ENCODE peak calls at places on chromosomes 3 and 15, in ten cellular contexts. One of them, this sample, is unnamed.

GRCh38 chr3:100641471-100642032 is 32.2 kb downstream of the ADGRG7 start:
- DNase-seq in IMR-90: no peak
- DNase-seq in hepatocyte: no peak
- DNase-seq in endodermal cell: no peak
- DNase-seq in esophagus muscularis mucosa: no peak
- DNase-seq in left ventricle myocardium inferior: no peak
- DNase-seq in right atrium auricular region: no peak
- DNase-seq in tibial nerve: no peak
- DNase-seq in lower lobe of right lung: no peak
- DNase-seq in AG04450: no peak
- DNase-seq in this sample: no peak

GRCh38 chr3:114011059-114011797 is 45.1 kb downstream of the CCDC191 start:
- DNase-seq in IMR-90: no peak
- DNase-seq in hepatocyte: no peak
- DNase-seq in endodermal cell: no peak
- DNase-seq in esophagus muscularis mucosa: no peak
- DNase-seq in left ventricle myocardium inferior: no peak
- DNase-seq in right atrium auricular region: no peak
- DNase-seq in tibial nerve: no peak
- DNase-seq in lower lobe of right lung: no peak
- DNase-seq in AG04450: no peak
- DNase-seq in this sample: no peak

GRCh38 chr15:70801111-70801510 is 37.8 kb upstream of the UACA start:
- DNase-seq in IMR-90: peak; percentile 41
- DNase-seq in hepatocyte: no peak
- DNase-seq in endodermal cell: peak; percentile 17
- DNase-seq in esophagus muscularis mucosa: no peak
- DNase-seq in left ventricle myocardium inferior: no peak
- DNase-seq in right atrium auricular region: no peak
- DNase-seq in tibial nerve: no peak
- DNase-seq in lower lobe of right lung: no peak
- DNase-seq in AG04450: no peak
- DNase-seq in this sample: no peak

GRCh38 chr3:186551387-186551786 is 7.2 kb upstream of the CRYGS start:
- DNase-seq in IMR-90: no peak
- DNase-seq in hepatocyte: no peak
- DNase-seq in endodermal cell: no peak
- DNase-seq in esophagus muscularis mucosa: no peak
- DNase-seq in left ventricle myocardium inferior: no peak
- DNase-seq in right atrium auricular region: no peak
- DNase-seq in tibial nerve: no peak
- DNase-seq in lower lobe of right lung: no peak
- DNase-seq in AG04450: no peak
- DNase-seq in this sample: no peak

GRCh38 chr3:123383101-123384053 is 65.5 kb downstream of the ADCY5 start:
- DNase-seq in IMR-90: peak; percentile 62
- DNase-seq in hepatocyte: no peak
- DNase-seq in endodermal cell: peak; percentile 78
- DNase-seq in esophagus muscularis mucosa: no peak
- DNase-seq in left ventricle myocardium inferior: peak; percentile 77
- DNase-seq in right atrium auricular region: no peak
- DNase-seq in tibial nerve: no peak
- DNase-seq in lower lobe of right lung: no peak
- DNase-seq in AG04450: no peak
- DNase-seq in this sample: no peak

GRCh38 chr3:24242012-24242698 is 252.5 kb downstream of the THRB start:
- DNase-seq in IMR-90: peak; percentile 45
- DNase-seq in hepatocyte: no peak
- DNase-seq in endodermal cell: no peak
- DNase-seq in esophagus muscularis mucosa: no peak
- DNase-seq in left ventricle myocardium inferior: no peak
- DNase-seq in right atrium auricular region: no peak
- DNase-seq in tibial nerve: no peak
- DNase-seq in lower lobe of right lung: no peak
- DNase-seq in AG04450: no peak
- DNase-seq in this sample: no peak

GRCh38 chr3:125148836-125149235 is 63.7 kb downstream of the SLC12A8 start:
- DNase-seq in IMR-90: peak; percentile 33
- DNase-seq in hepatocyte: no peak
- DNase-seq in endodermal cell: peak; percentile 60
- DNase-seq in esophagus muscularis mucosa: no peak
- DNase-seq in left ventricle myocardium inferior: peak; percentile 67
- DNase-seq in right atrium auricular region: peak; percentile 74
- DNase-seq in tibial nerve: no peak
- DNase-seq in lower lobe of right lung: peak; percentile 75
- DNase-seq in AG04450: no peak
- DNase-seq in this sample: no peak

GRCh38 chr3:193134895-193135294 is 106.1 kb upstream of the PLAAT1 start:
- DNase-seq in IMR-90: peak; percentile 53
- DNase-seq in hepatocyte: no peak
- DNase-seq in endodermal cell: no peak
- DNase-seq in esophagus muscularis mucosa: no peak
- DNase-seq in left ventricle myocardium inferior: no peak
- DNase-seq in right atrium auricular region: no peak
- DNase-seq in tibial nerve: no peak
- DNase-seq in lower lobe of right lung: no peak
- DNase-seq in AG04450: no peak
- DNase-seq in this sample: no peak

GRCh38 chr3:12342151-12342550 is 53.3 kb downstream of the PPARG start:
- DNase-seq in IMR-90: no peak
- DNase-seq in hepatocyte: no peak
- DNase-seq in endodermal cell: no peak
- DNase-seq in esophagus muscularis mucosa: no peak
- DNase-seq in left ventricle myocardium inferior: no peak
- DNase-seq in right atrium auricular region: no peak
- DNase-seq in tibial nerve: no peak
- DNase-seq in lower lobe of right lung: no peak
- DNase-seq in AG04450: no peak
- DNase-seq in this sample: no peak

GRCh38 chr15:33735143-33735542 is 233.2 kb upstream of the CHRM5 start:
- DNase-seq in IMR-90: no peak
- DNase-seq in hepatocyte: no peak
- DNase-seq in endodermal cell: no peak
- DNase-seq in esophagus muscularis mucosa: no peak
- DNase-seq in left ventricle myocardium inferior: no peak
- DNase-seq in right atrium auricular region: no peak
- DNase-seq in tibial nerve: no peak
- DNase-seq in lower lobe of right lung: no peak
- DNase-seq in AG04450: no peak
- DNase-seq in this sample: no peak

GRCh38 chr15:40958146-40958545 is 4.9 kb downstream of the CHAC1 start:
- DNase-seq in IMR-90: no peak
- DNase-seq in hepatocyte: no peak
- DNase-seq in endodermal cell: no peak
- DNase-seq in esophagus muscularis mucosa: no peak
- DNase-seq in left ventricle myocardium inferior: no peak
- DNase-seq in right atrium auricular region: no peak
- DNase-seq in tibial nerve: no peak
- DNase-seq in lower lobe of right lung: no peak
- DNase-seq in AG04450: no peak
- DNase-seq in this sample: no peak

GRCh38 chr3:52533623-52534280 is at the start of gene NT5DC2:
- DNase-seq in IMR-90: peak; percentile 56
- DNase-seq in hepatocyte: peak; percentile 92
- DNase-seq in endodermal cell: peak; percentile 84
- DNase-seq in esophagus muscularis mucosa: no peak
- DNase-seq in left ventricle myocardium inferior: peak; percentile 77
- DNase-seq in right atrium auricular region: peak; percentile 70
- DNase-seq in tibial nerve: peak; percentile 48
- DNase-seq in lower lobe of right lung: no peak
- DNase-seq in AG04450: no peak
- DNase-seq in this sample: no peak

GRCh38 chr3:172189987-172190603 is 150.7 kb downstream of the FNDC3B start:
- DNase-seq in IMR-90: peak; percentile 70
- DNase-seq in hepatocyte: no peak
- DNase-seq in endodermal cell: no peak
- DNase-seq in esophagus muscularis mucosa: peak; percentile 21
- DNase-seq in left ventricle myocardium inferior: no peak
- DNase-seq in right atrium auricular region: no peak
- DNase-seq in tibial nerve: no peak
- DNase-seq in lower lobe of right lung: no peak
- DNase-seq in AG04450: no peak
- DNase-seq in this sample: no peak

GRCh38 chr3:50260027-50260941 is 8.7 kb upstream of the SEMA3B start:
- DNase-seq in IMR-90: peak; percentile 86
- DNase-seq in hepatocyte: peak; percentile 97
- DNase-seq in endodermal cell: peak; percentile 97
- DNase-seq in esophagus muscularis mucosa: peak; percentile 96
- DNase-seq in left ventricle myocardium inferior: peak; percentile 95
- DNase-seq in right atrium auricular region: peak; percentile 95
- DNase-seq in tibial nerve: peak; percentile 93
- DNase-seq in lower lobe of right lung: peak; percentile 96
- DNase-seq in AG04450: no peak
- DNase-seq in this sample: no peak

GRCh38 chr15:90099072-90099867 is 3.0 kb downstream of the IDH2 start:
- DNase-seq in IMR-90: no peak
- DNase-seq in hepatocyte: no peak
- DNase-seq in endodermal cell: no peak
- DNase-seq in esophagus muscularis mucosa: no peak
- DNase-seq in left ventricle myocardium inferior: no peak
- DNase-seq in right atrium auricular region: no peak
- DNase-seq in tibial nerve: no peak
- DNase-seq in lower lobe of right lung: no peak
- DNase-seq in AG04450: no peak
- DNase-seq in this sample: no peak

GRCh38 chr3:105714459-105714858 is 154.4 kb downstream of the CBLB start:
- DNase-seq in IMR-90: no peak
- DNase-seq in hepatocyte: no peak
- DNase-seq in endodermal cell: no peak
- DNase-seq in esophagus muscularis mucosa: no peak
- DNase-seq in left ventricle myocardium inferior: no peak
- DNase-seq in right atrium auricular region: no peak
- DNase-seq in tibial nerve: no peak
- DNase-seq in lower lobe of right lung: no peak
- DNase-seq in AG04450: no peak
- DNase-seq in this sample: no peak

GRCh38 chr15:32124726-32125125 is 94.4 kb downstream of the CHRNA7 start:
- DNase-seq in IMR-90: no peak
- DNase-seq in hepatocyte: no peak
- DNase-seq in endodermal cell: no peak
- DNase-seq in esophagus muscularis mucosa: peak; percentile 68
- DNase-seq in left ventricle myocardium inferior: no peak
- DNase-seq in right atrium auricular region: no peak
- DNase-seq in tibial nerve: no peak
- DNase-seq in lower lobe of right lung: no peak
- DNase-seq in AG04450: no peak
- DNase-seq in this sample: no peak

GRCh38 chr15:95416576-95416975 is 913.9 kb upstream of the NR2F2 start:
- DNase-seq in IMR-90: no peak
- DNase-seq in hepatocyte: no peak
- DNase-seq in endodermal cell: no peak
- DNase-seq in esophagus muscularis mucosa: no peak
- DNase-seq in left ventricle myocardium inferior: no peak
- DNase-seq in right atrium auricular region: no peak
- DNase-seq in tibial nerve: no peak
- DNase-seq in lower lobe of right lung: no peak
- DNase-seq in AG04450: no peak
- DNase-seq in this sample: no peak
- H3K9me3 ChIP-seq in IMR-90: no peaks in the 10 kb centered on the region
- H3K9me3 ChIP-seq in hepatocyte: no peaks in the 10 kb centered on the region
- H3K9me3 ChIP-seq in endodermal cell: peaks cover 4% of the 10 kb centered on the region
- H3K9me3 ChIP-seq in esophagus muscularis mucosa: no peaks in the 10 kb centered on the region
- H3K9me3 ChIP-seq in left ventricle myocardium inferior: no peaks in the 10 kb centered on the region
- H3K9me3 ChIP-seq in right atrium auricular region: no peaks in the 10 kb centered on the region
- H3K9me3 ChIP-seq in tibial nerve: no peaks in the 10 kb centered on the region
- H3K9me3 ChIP-seq in lower lobe of right lung: no peaks in the 10 kb centered on the region
- H3K9me3 ChIP-seq in AG04450: no peaks in the 10 kb centered on the region
- H3K9me3 ChIP-seq in this sample: no peaks in the 10 kb centered on the region

GRCh38 chr15:52334491-52335160 is 39.0 kb upstream of the MYO5C start:
- DNase-seq in IMR-90: peak; percentile 49
- DNase-seq in hepatocyte: no peak
- DNase-seq in endodermal cell: no peak
- DNase-seq in esophagus muscularis mucosa: no peak
- DNase-seq in left ventricle myocardium inferior: no peak
- DNase-seq in right atrium auricular region: no peak
- DNase-seq in tibial nerve: no peak
- DNase-seq in lower lobe of right lung: no peak
- DNase-seq in AG04450: no peak
- DNase-seq in this sample: no peak

GRCh38 chr15:52328680-52329079 is 33.1 kb upstream of the MYO5C start:
- DNase-seq in IMR-90: no peak
- DNase-seq in hepatocyte: no peak
- DNase-seq in endodermal cell: no peak
- DNase-seq in esophagus muscularis mucosa: no peak
- DNase-seq in left ventricle myocardium inferior: no peak
- DNase-seq in right atrium auricular region: no peak
- DNase-seq in tibial nerve: no peak
- DNase-seq in lower lobe of right lung: no peak
- DNase-seq in AG04450: no peak
- DNase-seq in this sample: no peak

GRCh38 chr15:52329980-52330379 is 34.4 kb upstream of the MYO5C start:
- DNase-seq in IMR-90: no peak
- DNase-seq in hepatocyte: no peak
- DNase-seq in endodermal cell: no peak
- DNase-seq in esophagus muscularis mucosa: no peak
- DNase-seq in left ventricle myocardium inferior: no peak
- DNase-seq in right atrium auricular region: no peak
- DNase-seq in tibial nerve: no peak
- DNase-seq in lower lobe of right lung: no peak
- DNase-seq in AG04450: no peak
- DNase-seq in this sample: no peak

GRCh38 chr15:52329150-52329549 is 33.5 kb upstream of the MYO5C start:
- DNase-seq in IMR-90: no peak
- DNase-seq in hepatocyte: no peak
- DNase-seq in endodermal cell: no peak
- DNase-seq in esophagus muscularis mucosa: no peak
- DNase-seq in left ventricle myocardium inferior: no peak
- DNase-seq in right atrium auricular region: no peak
- DNase-seq in tibial nerve: no peak
- DNase-seq in lower lobe of right lung: no peak
- DNase-seq in AG04450: no peak
- DNase-seq in this sample: no peak

GRCh38 chr15:52331490-52332240 is 36.1 kb upstream of the MYO5C start:
- DNase-seq in IMR-90: peak; percentile 54
- DNase-seq in hepatocyte: peak; percentile 45
- DNase-seq in endodermal cell: peak; percentile 53
- DNase-seq in esophagus muscularis mucosa: no peak
- DNase-seq in left ventricle myocardium inferior: no peak
- DNase-seq in right atrium auricular region: no peak
- DNase-seq in tibial nerve: no peak
- DNase-seq in lower lobe of right lung: no peak
- DNase-seq in AG04450: no peak
- DNase-seq in this sample: no peak
- TF ChIP-seq CTCF in IMR-90: peak; percentile 51
- TF ChIP-seq CTCF in hepatocyte: peak; percentile 49
- TF ChIP-seq CTCF in endodermal cell: peak; percentile 58
- TF ChIP-seq CTCF in esophagus muscularis mucosa: no peak
- TF ChIP-seq CTCF in left ventricle myocardium inferior: peak; percentile 58
- TF ChIP-seq CTCF in right atrium auricular region: no peak
- TF ChIP-seq CTCF in tibial nerve: peak; percentile 18
- TF ChIP-seq CTCF in lower lobe of right lung: peak; percentile 31
- TF ChIP-seq CTCF in AG04450: peak; percentile 50
- TF ChIP-seq CTCF in this sample: peak; percentile 19

GRCh38 chr3:196517142-196517808 is 2.1 kb upstream of the SMCO1 start:
- DNase-seq in IMR-90: no peak
- DNase-seq in hepatocyte: no peak
- DNase-seq in endodermal cell: no peak
- DNase-seq in esophagus muscularis mucosa: no peak
- DNase-seq in left ventricle myocardium inferior: no peak
- DNase-seq in right atrium auricular region: no peak
- DNase-seq in tibial nerve: no peak
- DNase-seq in lower lobe of right lung: no peak
- DNase-seq in AG04450: no peak
- DNase-seq in this sample: no peak
- H3K9me3 ChIP-seq in IMR-90: peaks cover 31% of the 10 kb centered on the region
- H3K9me3 ChIP-seq in hepatocyte: no peaks in the 10 kb centered on the region
- H3K9me3 ChIP-seq in endodermal cell: peaks cover 62% of the 10 kb centered on the region
- H3K9me3 ChIP-seq in esophagus muscularis mucosa: no peaks in the 10 kb centered on the region
- H3K9me3 ChIP-seq in left ventricle myocardium inferior: peaks cover 42% of the 10 kb centered on the region
- H3K9me3 ChIP-seq in right atrium auricular region: peaks cover 27% of the 10 kb centered on the region
- H3K9me3 ChIP-seq in tibial nerve: peaks cover 13% of the 10 kb centered on the region
- H3K9me3 ChIP-seq in lower lobe of right lung: peaks cover 35% of the 10 kb centered on the region
- H3K9me3 ChIP-seq in AG04450: peaks cover 39% of the 10 kb centered on the region
- H3K9me3 ChIP-seq in this sample: peaks cover 23% of the 10 kb centered on the region

GRCh38 chr15:62125763-62126162 is 39.3 kb downstream of the C2CD4B start:
- DNase-seq in IMR-90: peak; percentile 50
- DNase-seq in hepatocyte: peak; percentile 47
- DNase-seq in endodermal cell: no peak
- DNase-seq in esophagus muscularis mucosa: peak; percentile 68
- DNase-seq in left ventricle myocardium inferior: no peak
- DNase-seq in right atrium auricular region: no peak
- DNase-seq in tibial nerve: no peak
- DNase-seq in lower lobe of right lung: no peak
- DNase-seq in AG04450: no peak
- DNase-seq in this sample: no peak
- TF ChIP-seq CTCF in IMR-90: peak; percentile 42
- TF ChIP-seq CTCF in hepatocyte: peak; percentile 35
- TF ChIP-seq CTCF in endodermal cell: peak; percentile 40
- TF ChIP-seq CTCF in esophagus muscularis mucosa: peak; percentile 10
- TF ChIP-seq CTCF in left ventricle myocardium inferior: peak; percentile 67
- TF ChIP-seq CTCF in right atrium auricular region: no peak
- TF ChIP-seq CTCF in tibial nerve: no peak
- TF ChIP-seq CTCF in lower lobe of right lung: peak; percentile 52
- TF ChIP-seq CTCF in AG04450: peak; percentile 57
- TF ChIP-seq CTCF in this sample: no peak

This sample was measured in vagina.